ENCODE peak calls at places on chromosomes 11 and 22, in seven cellular contexts. H is GM23338, I is NCI-H1092, K is HT-29, Y is SHP77, R is G401, Q is glutamatergic neuron. T is an unnamed sample.
A peak's percentile ranks its signal among the peaks of the same experiment; 100 is the strongest.

GRCh38 chr11:73286240-73286810 is 14.2 kb downstream of the P2RY6 start:
- DNase-seq in I (no peak), K (no peak), Y (no peak), H (peak; percentile 60), R (no peak), Q (no peak), T (no peak)

GRCh38 chr22:49266561-49267519 is 560.8 kb downstream of the BRD1 start:
- DNase-seq in R (no peak), H (no peak), I (no peak), K (no peak), Y (no peak), Q (no peak), T (no peak)

GRCh38 chr11:1121343-1122331 is 36.1 kb upstream of the MUC5AC start:
- DNase-seq in K (no peak), Y (no peak), Q (no peak), R (no peak), H (no peak), I (no peak), T (no peak)

GRCh38 chr11:62141111-62142042 is 17.6 kb downstream of the INCENP start:
- DNase-seq in Q (no peak), Y (no peak), R (no peak), I (no peak), K (no peak), H (no peak), T (no peak)

GRCh38 chr22:50613291-50613981 is 12.8 kb downstream of the MAPK8IP2 start:
- DNase-seq in R (peak; percentile 78), K (peak; percentile 43), H (peak; percentile 72), I (peak; percentile 12), Y (peak; percentile 77), Q (no peak), T (no peak)

GRCh38 chr22:31637938-31638618 is 23.9 kb downstream of the PISD start:
- DNase-seq in Q (no peak), Y (no peak), K (no peak), H (no peak), R (no peak), I (no peak), T (no peak)

GRCh38 chr11:134579709-134580634 is 167.9 kb upstream of the B3GAT1 start:
- DNase-seq in R (no peak), H (no peak), K (peak; percentile 63), I (no peak), Q (no peak), Y (no peak), T (peak; percentile 77)

GRCh38 chr22:27537481-27537891 is 264.1 kb downstream of the MN1 start:
- DNase-seq in H (no peak), I (no peak), K (no peak), Q (no peak), R (no peak), Y (no peak), T (no peak)

GRCh38 chr11:62603072-62603408 is 1.4 kb upstream of the MTA2 start:
- DNase-seq in K (peak; percentile 78), H (peak; percentile 46), R (no peak), Y (no peak), I (no peak), Q (no peak), T (no peak)

GRCh38 chr11:19673924-19674390 is 38.7 kb upstream of the NAV2 start:
- DNase-seq in R (peak; percentile 83), Q (peak; percentile 33), H (peak; percentile 54), K (no peak), Y (no peak), I (peak; percentile 39), T (no peak)

GRCh38 chr22:48576333-48577013 is 1251.2 kb downstream of the BRD1 start:
- DNase-seq in I (no peak), K (no peak), R (peak; percentile 52), Y (no peak), H (peak; percentile 32), Q (peak; percentile 75), T (peak; percentile 47)

GRCh38 chr22:31092161-31092560 is 11.0 kb downstream of the SMTN start:
- DNase-seq in H (no peak), Q (no peak), I (no peak), R (no peak), Y (no peak), K (no peak), T (no peak)

GRCh38 chr11:125410091-125410490 is 86.0 kb downstream of the FEZ1 start:
- DNase-seq in K (no peak), I (no peak), H (peak; percentile 79), Y (no peak), Q (no peak), R (no peak), T (peak; percentile 9)

GRCh38 chr11:67052891-67053290 is 3.8 kb upstream of the RHOD start:
- DNase-seq in R (no peak), K (no peak), Y (no peak), Q (no peak), I (no peak), H (no peak), T (no peak)